ENCODE peak calls at places on chromosomes 4 and X, in five cellular contexts. One of them, this sample, is unnamed. For H3K36me3, the result is how much of the 10 kb centered on the place peaks cover.

GRCh38 chr4:37601527-37601926 is 84.6 kb downstream of the RELL1 start:
- DNase-seq in heart right ventricle: no peak
- DNase-seq in transverse colon: peak
- DNase-seq in neural progenitor cell: no peak
- DNase-seq in sigmoid colon: no peak
- DNase-seq in this sample: no peak

GRCh38 chrX:8724176-8724757 is 7.7 kb downstream of the ANOS1 start:
- DNase-seq in sigmoid colon: no peak
- DNase-seq in heart right ventricle: no peak
- DNase-seq in neural progenitor cell: peak
- DNase-seq in transverse colon: no peak
- DNase-seq in this sample: peak

GRCh38 chr4:33577798-33578197 is 2666.5 kb downstream of the ARAP2 start:
- DNase-seq in sigmoid colon: no peak
- DNase-seq in neural progenitor cell: no peak
- DNase-seq in transverse colon: no peak
- DNase-seq in heart right ventricle: no peak
- DNase-seq in this sample: no peak

GRCh38 chr4:24212642-24213041 is 322.8 kb upstream of the PPARGC1A start:
- DNase-seq in heart right ventricle: no peak
- DNase-seq in sigmoid colon: no peak
- DNase-seq in transverse colon: no peak
- DNase-seq in neural progenitor cell: no peak
- DNase-seq in this sample: no peak

GRCh38 chrX:136268051-136269048 is 17.1 kb upstream of the MAP7D3 start:
- DNase-seq in sigmoid colon: no peak
- DNase-seq in neural progenitor cell: peak
- DNase-seq in transverse colon: peak
- DNase-seq in heart right ventricle: peak
- DNase-seq in this sample: peak

GRCh38 chr4:10619220-10619619 is 65.3 kb downstream of the CLNK start:
- DNase-seq in neural progenitor cell: no peak
- DNase-seq in transverse colon: peak
- DNase-seq in sigmoid colon: no peak
- DNase-seq in heart right ventricle: no peak
- DNase-seq in this sample: no peak

GRCh38 chrX:96147645-96148044 is 537.0 kb upstream of the DIAPH2 start:
- DNase-seq in transverse colon: no peak
- DNase-seq in sigmoid colon: no peak
- DNase-seq in neural progenitor cell: no peak
- DNase-seq in heart right ventricle: no peak
- DNase-seq in this sample: no peak

GRCh38 chr4:159010100-159010499 is 92.8 kb upstream of the RAPGEF2 start:
- DNase-seq in heart right ventricle: no peak
- DNase-seq in transverse colon: no peak
- DNase-seq in sigmoid colon: no peak
- DNase-seq in neural progenitor cell: no peak
- DNase-seq in this sample: no peak

GRCh38 chrX:138754861-138755260 is 43.3 kb upstream of the FGF13 start:
- DNase-seq in heart right ventricle: no peak
- DNase-seq in sigmoid colon: no peak
- DNase-seq in transverse colon: no peak
- DNase-seq in neural progenitor cell: no peak
- DNase-seq in this sample: no peak

GRCh38 chrX:25005382-25006185 is 10.2 kb downstream of the ARX start:
- DNase-seq in transverse colon: no peak
- DNase-seq in neural progenitor cell: peak
- DNase-seq in sigmoid colon: no peak
- DNase-seq in heart right ventricle: no peak
- DNase-seq in this sample: no peak

GRCh38 chr4:47525154-47525819 is 40.2 kb downstream of the ATP10D start:
- DNase-seq in neural progenitor cell: no peak
- DNase-seq in transverse colon: no peak
- DNase-seq in sigmoid colon: peak
- DNase-seq in heart right ventricle: peak
- DNase-seq in this sample: no peak

GRCh38 chrX:71542825-71543224 is 9.9 kb downstream of the OGT start:
- DNase-seq in transverse colon: no peak
- DNase-seq in sigmoid colon: no peak
- DNase-seq in heart right ventricle: no peak
- DNase-seq in neural progenitor cell: no peak
- DNase-seq in this sample: no peak

GRCh38 chrX:51759055-51759454 is 15.8 kb downstream of the GSPT2 start:
- DNase-seq in neural progenitor cell: no peak
- DNase-seq in transverse colon: no peak
- DNase-seq in heart right ventricle: no peak
- DNase-seq in sigmoid colon: no peak
- DNase-seq in this sample: no peak

GRCh38 chrX:79704325-79704724 is 310.2 kb upstream of the TBX22 start:
- DNase-seq in transverse colon: no peak
- DNase-seq in heart right ventricle: no peak
- DNase-seq in neural progenitor cell: no peak
- DNase-seq in sigmoid colon: no peak
- DNase-seq in this sample: no peak

GRCh38 chr4:102404551-102404969 is 59.3 kb upstream of the SLC39A8 start:
- DNase-seq in transverse colon: no peak
- DNase-seq in neural progenitor cell: peak
- DNase-seq in heart right ventricle: no peak
- DNase-seq in sigmoid colon: no peak
- DNase-seq in this sample: peak
- H3K27ac ChIP-seq in transverse colon: no peak
- H3K27ac ChIP-seq in neural progenitor cell: no peak
- H3K27ac ChIP-seq in heart right ventricle: no peak
- H3K27ac ChIP-seq in sigmoid colon: no peak
- H3K27ac ChIP-seq in this sample: peak

GRCh38 chrX:54447461-54447860 is 7.3 kb downstream of the TSR2 start:
- DNase-seq in transverse colon: no peak
- DNase-seq in neural progenitor cell: peak
- DNase-seq in heart right ventricle: no peak
- DNase-seq in sigmoid colon: no peak
- DNase-seq in this sample: no peak
- H3K36me3 ChIP-seq in transverse colon: under half
- H3K36me3 ChIP-seq in neural progenitor cell: under half
- H3K36me3 ChIP-seq in heart right ventricle: under half
- H3K36me3 ChIP-seq in sigmoid colon: under half
- H3K36me3 ChIP-seq in this sample: under half

GRCh38 chr4:7157140-7157488 is 35.2 kb upstream of the SORCS2 start:
- DNase-seq in heart right ventricle: no peak
- DNase-seq in transverse colon: no peak
- DNase-seq in neural progenitor cell: no peak
- DNase-seq in sigmoid colon: no peak
- DNase-seq in this sample: no peak

GRCh38 chr4:7158081-7158750 is 34.1 kb upstream of the SORCS2 start:
- DNase-seq in sigmoid colon: peak
- DNase-seq in neural progenitor cell: no peak
- DNase-seq in transverse colon: no peak
- DNase-seq in heart right ventricle: no peak
- DNase-seq in this sample: no peak

GRCh38 chr4:7155611-7156071 is 36.7 kb upstream of the SORCS2 start:
- DNase-seq in sigmoid colon: peak
- DNase-seq in neural progenitor cell: no peak
- DNase-seq in heart right ventricle: peak
- DNase-seq in transverse colon: peak
- DNase-seq in this sample: no peak

GRCh38 chr4:7157666-7158065 is 34.7 kb upstream of the SORCS2 start:
- DNase-seq in transverse colon: no peak
- DNase-seq in sigmoid colon: peak
- DNase-seq in heart right ventricle: no peak
- DNase-seq in neural progenitor cell: no peak
- DNase-seq in this sample: no peak

GRCh38 chr4:7156273-7157139 is 35.8 kb upstream of the SORCS2 start:
- DNase-seq in transverse colon: no peak
- DNase-seq in sigmoid colon: peak
- DNase-seq in heart right ventricle: peak
- DNase-seq in neural progenitor cell: peak
- DNase-seq in this sample: no peak
- H3K27ac ChIP-seq in transverse colon: peak
- H3K27ac ChIP-seq in sigmoid colon: peak
- H3K27ac ChIP-seq in heart right ventricle: peak
- H3K27ac ChIP-seq in neural progenitor cell: no peak
- H3K27ac ChIP-seq in this sample: no peak

DNA sequence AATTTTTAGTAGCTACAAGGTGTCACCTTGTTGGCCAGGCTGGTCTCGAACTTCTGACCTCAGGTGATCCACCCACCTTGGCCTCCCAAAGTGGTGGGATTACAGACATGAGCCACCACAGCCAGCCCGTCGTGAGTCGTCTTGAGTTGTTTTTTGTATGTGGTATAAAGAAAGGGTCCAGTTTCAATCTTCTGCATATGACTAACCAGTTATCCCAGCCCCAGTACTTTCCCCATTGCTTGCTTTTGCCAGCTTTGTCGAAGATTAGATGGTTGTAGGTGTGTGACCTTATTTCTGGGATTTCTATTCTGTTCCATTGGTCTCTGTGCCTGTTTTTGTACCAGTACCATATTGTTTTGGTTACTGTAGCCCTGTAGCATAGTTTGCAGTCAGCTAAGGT is 105.9 kb downstream of the OR13H1 start:
- DNase-seq in transverse colon: no peak
- DNase-seq in sigmoid colon: no peak
- DNase-seq in heart right ventricle: no peak
- DNase-seq in neural progenitor cell: no peak
- DNase-seq in this sample: no peak
- H3K36me3 ChIP-seq in transverse colon: under half
- H3K36me3 ChIP-seq in sigmoid colon: under half
- H3K36me3 ChIP-seq in heart right ventricle: under half
- H3K36me3 ChIP-seq in neural progenitor cell: under half
- H3K36me3 ChIP-seq in this sample: under half

GRCh38 chrX:15820106-15821073 is 30.1 kb downstream of the ZRSR2 start:
- DNase-seq in transverse colon: no peak
- DNase-seq in heart right ventricle: no peak
- DNase-seq in neural progenitor cell: no peak
- DNase-seq in sigmoid colon: no peak
- DNase-seq in this sample: no peak

GRCh38 chrX:15816886-15817285 is 26.6 kb downstream of the ZRSR2 start:
- DNase-seq in neural progenitor cell: no peak
- DNase-seq in heart right ventricle: no peak
- DNase-seq in sigmoid colon: no peak
- DNase-seq in transverse colon: no peak
- DNase-seq in this sample: no peak

GRCh38 chrX:15815779-15816452 is 25.6 kb downstream of the ZRSR2 start:
- DNase-seq in heart right ventricle: no peak
- DNase-seq in transverse colon: peak
- DNase-seq in sigmoid colon: no peak
- DNase-seq in neural progenitor cell: peak
- DNase-seq in this sample: no peak

GRCh38 chrX:15814811-15815210 is 24.5 kb downstream of the ZRSR2 start:
- DNase-seq in sigmoid colon: no peak
- DNase-seq in transverse colon: no peak
- DNase-seq in neural progenitor cell: no peak
- DNase-seq in heart right ventricle: no peak
- DNase-seq in this sample: no peak

GRCh38 chrX:15816453-15816838 is 26.2 kb downstream of the ZRSR2 start:
- DNase-seq in neural progenitor cell: no peak
- DNase-seq in transverse colon: no peak
- DNase-seq in heart right ventricle: no peak
- DNase-seq in sigmoid colon: no peak
- DNase-seq in this sample: no peak
- H3K27ac ChIP-seq in neural progenitor cell: no peak
- H3K27ac ChIP-seq in transverse colon: no peak
- H3K27ac ChIP-seq in heart right ventricle: peak
- H3K27ac ChIP-seq in sigmoid colon: no peak
- H3K27ac ChIP-seq in this sample: no peak

This sample was measured in WERI-Rb-1.